ENCODE peak calls at places on chromosome 6, in ten cellular contexts. S, L, J, P, E, N, W, V, R and G are unnamed samples.
A peak's percentile ranks its signal among the peaks of the same experiment; 100 is the strongest.

GRCh38 chr6:122736606-122737005 is 42.9 kb upstream of the FABP7 start:
- DNase-seq in S (no peak), L (no peak), J (no peak), P (no peak), E (no peak), N (no peak), W (no peak), V (no peak), R (no peak), G (no peak)

GRCh38 chr6:7219310-7219709 is 93.7 kb downstream of the SSR1 start:
- DNase-seq in S (no peak), L (no peak), J (peak; percentile 28), P (no peak), E (no peak), N (no peak), W (peak; percentile 79), V (no peak), R (no peak), G (no peak)

GRCh38 chr6:71412559-71412958 is 123.9 kb downstream of the OGFRL1 start:
- DNase-seq in S (no peak), L (peak; percentile 19), J (no peak), P (no peak), E (no peak), N (no peak), W (no peak), V (no peak), R (no peak), G (no peak)

GRCh38 chr6:6841571-6841970 is 253.1 kb downstream of the LY86 start:
- DNase-seq in S (no peak), L (no peak), J (no peak), P (no peak), E (no peak), N (no peak), W (no peak), V (no peak), R (no peak), G (no peak)

GRCh38 chr6:25384234-25384633 is 105.1 kb downstream of the CARMIL1 start:
- DNase-seq in S (no peak), L (no peak), J (no peak), P (no peak), E (no peak), N (no peak), W (no peak), V (no peak), R (no peak), G (no peak)

GRCh38 chr6:21750479-21751018 is 157.0 kb downstream of the SOX4 start:
- DNase-seq in S (no peak), L (no peak), J (no peak), P (no peak), E (no peak), N (no peak), W (no peak), V (no peak), R (no peak), G (no peak)

GRCh38 chr6:107021786-107022185 is 6.2 kb upstream of the MTRES1 start:
- DNase-seq in S (no peak), L (no peak), J (peak; percentile 12), P (no peak), E (no peak), N (no peak), W (no peak), V (no peak), R (no peak), G (no peak)

GRCh38 chr6:106445508-106445878 is 85.0 kb downstream of the CRYBG1 start:
- DNase-seq in S (no peak), L (no peak), J (no peak), P (no peak), E (no peak), N (no peak), W (no peak), V (no peak), R (no peak), G (no peak)

GRCh38 chr6:153963352-153963751 is 75.7 kb upstream of the OPRM1 start:
- DNase-seq in S (no peak), L (no peak), J (no peak), P (no peak), E (no peak), N (no peak), W (no peak), V (peak; percentile 36), R (no peak), G (no peak)
- TF ChIP-seq CTCF in S (no peak), L (no peak), J (peak; percentile 5), P (no peak), E (no peak), N (no peak), W (no peak), V (peak; percentile 37), R (no peak), G (no peak)

GRCh38 chr6:127608554-127609270 is 31.7 kb downstream of the C6orf58 start:
- DNase-seq in S (no peak), L (no peak), J (no peak), P (no peak), E (no peak), N (no peak), W (no peak), V (no peak), R (no peak), G (no peak)

GRCh38 chr6:127606131-127606562 is 29.2 kb downstream of the C6orf58 start:
- DNase-seq in S (no peak), L (peak; percentile 61), J (peak; percentile 31), P (peak; percentile 14), E (peak; percentile 13), N (no peak), W (no peak), V (peak; percentile 80), R (no peak), G (peak; percentile 6)
- TF ChIP-seq CTCF in S (peak; percentile 36), L (peak; percentile 40), J (peak; percentile 54), P (peak; percentile 10), E (no peak), N (no peak), W (no peak), V (peak; percentile 78), R (peak; percentile 15), G (no peak)

GRCh38 chr6:17907467-17908229 is 79.8 kb downstream of the KIF13A start:
- DNase-seq in S (peak; percentile 95), L (no peak), J (peak; percentile 98), P (no peak), E (no peak), N (peak; percentile 82), W (peak; percentile 94), V (no peak), R (no peak), G (no peak)
- TF ChIP-seq CTCF in S (peak; percentile 47), L (no peak), J (peak; percentile 54), P (no peak), E (no peak), N (no peak), W (no peak), V (no peak), R (no peak), G (no peak)

GRCh38 chr6:95209007-95209406 is 368.3 kb upstream of the MANEA start:
- DNase-seq in S (no peak), L (no peak), J (no peak), P (no peak), E (no peak), N (no peak), W (no peak), V (no peak), R (no peak), G (no peak)

GRCh38 chr6:95197590-95197989 is 379.7 kb upstream of the MANEA start:
- DNase-seq in S (no peak), L (no peak), J (no peak), P (no peak), E (no peak), N (no peak), W (no peak), V (no peak), R (no peak), G (no peak)

DNA sequence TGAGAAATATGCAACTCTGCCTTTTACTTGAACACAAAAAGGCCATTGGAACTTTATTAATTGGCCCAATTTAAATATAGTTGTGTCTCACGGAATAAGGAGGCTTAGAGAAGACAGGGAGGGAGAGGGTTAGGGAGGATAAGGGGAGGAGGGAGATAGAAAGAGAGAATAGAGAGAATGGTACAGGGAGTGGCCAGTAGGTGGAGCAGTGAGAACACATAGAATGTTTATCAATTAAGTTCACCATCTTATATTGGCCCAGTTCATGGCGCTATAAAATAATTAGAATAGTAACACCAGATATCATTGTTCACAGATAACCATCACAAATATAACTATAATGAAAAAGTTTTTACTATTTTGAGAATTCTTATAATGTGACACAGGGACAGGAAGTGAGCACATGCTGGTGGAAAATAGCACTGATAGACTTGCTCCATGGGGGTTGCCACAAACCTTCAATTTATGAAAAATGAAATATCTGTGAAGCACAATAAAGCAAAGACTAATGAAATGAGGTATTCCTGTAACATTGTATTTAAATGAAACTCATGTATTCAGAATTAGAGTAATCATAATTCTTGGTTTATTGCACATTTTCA is 374.1 kb upstream of the MANEA start:
- DNase-seq in S (peak; percentile 4), L (peak; percentile 52), J (peak; percentile 19), P (peak; percentile 33), E (peak; percentile 48), N (no peak), W (no peak), V (peak; percentile 78), R (no peak), G (peak; percentile 11)
- TF ChIP-seq CTCF in S (peak; percentile 66), L (peak; percentile 73), J (peak; percentile 80), P (peak; percentile 80), E (peak; percentile 74), N (no peak), W (no peak), V (peak; percentile 76), R (peak; percentile 43), G (peak; percentile 48)

DNA sequence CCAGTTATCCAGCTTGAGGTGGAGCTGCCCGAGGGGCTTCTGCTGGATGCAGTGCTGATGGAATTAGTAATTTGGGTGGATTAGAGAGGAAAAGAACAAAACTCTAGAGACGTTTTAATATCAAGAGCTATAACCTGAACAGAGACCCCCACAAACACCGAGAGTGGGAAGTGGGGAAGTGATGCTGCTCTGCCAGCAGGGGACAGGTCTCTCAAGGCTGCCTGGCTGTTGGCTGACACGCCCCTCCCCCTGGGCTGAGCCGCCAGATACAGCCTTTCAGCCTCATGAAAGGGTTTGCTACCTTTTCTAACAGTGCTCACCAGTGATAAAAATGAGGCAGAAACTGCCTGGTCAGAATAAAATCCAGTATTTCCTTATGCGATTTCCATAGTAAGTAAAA is 9.6 kb downstream of the LEMD2 start:
- DNase-seq in S (no peak), L (no peak), J (no peak), P (peak; percentile 72), E (peak; percentile 56), N (no peak), W (no peak), V (peak; percentile 48), R (no peak), G (no peak)
- TF ChIP-seq CTCF in S (no peak), L (peak; percentile 32), J (no peak), P (peak; percentile 49), E (peak; percentile 43), N (no peak), W (no peak), V (peak; percentile 48), R (no peak), G (no peak)